ENCODE peak calls at places on chromosomes 11 and 22, in nine cellular contexts. K is left ventricle myocardium inferior; H is right cardiac atrium; V is HepG2; C is kidney; B is pancreas; Y is PC-9; P is CD8-positive, alpha-beta T cell; A is endodermal cell. N is an unnamed sample.

GRCh38 chr11:134822930-134823329 is 410.9 kb upstream of the B3GAT1 start:
- DNase-seq in K (no peak), H (no peak), V (no peak), C (no peak), B (no peak), Y (no peak), P (no peak), A (no peak), N (no peak)

GRCh38 chr22:45336971-45337431 is 27.3 kb downstream of the FAM118A start:
- DNase-seq in K (peak; percentile 84), H (peak; percentile 87), V (no peak), C (no peak), B (peak; percentile 61), Y (no peak), P (peak; percentile 87), A (no peak), N (no peak)

GRCh38 chr11:37557990-37558389 is 960.0 kb upstream of the RAG2 start:
- DNase-seq in K (no peak), H (no peak), V (no peak), C (no peak), B (no peak), Y (no peak), P (no peak), A (no peak), N (no peak)

GRCh38 chr22:42296381-42296853 is 26.0 kb upstream of the TCF20 start:
- DNase-seq in K (peak; percentile 51), H (peak; percentile 34), V (no peak), C (no peak), B (no peak), Y (no peak), P (peak; percentile 45), A (peak; percentile 71), N (no peak)

GRCh38 chr22:24836282-24836681 is 30.3 kb downstream of the SGSM1 start:
- DNase-seq in K (no peak), H (no peak), V (no peak), C (no peak), B (no peak), Y (no peak), P (no peak), A (no peak), N (no peak)

GRCh38 chr22:49015993-49016908 is 811.4 kb downstream of the BRD1 start:
- DNase-seq in K (no peak), H (peak; percentile 65), V (peak; percentile 27), C (peak; percentile 67), B (no peak), Y (no peak), P (no peak), A (peak; percentile 39), N (no peak)

GRCh38 chr22:49866646-49867045 is 13.0 kb downstream of the ZBED4 start:
- DNase-seq in K (no peak), H (no peak), V (no peak), C (no peak), B (no peak), Y (no peak), P (no peak), A (no peak), N (no peak)

GRCh38 chr11:132718711-132719641 is 813.3 kb downstream of the OPCML start:
- DNase-seq in K (no peak), H (no peak), V (no peak), C (no peak), B (no peak), Y (no peak), P (peak; percentile 72), A (peak; percentile 69), N (peak; percentile 63)

GRCh38 chr11:46599340-46600067 is 5.7 kb upstream of the AMBRA1 start:
- DNase-seq in K (no peak), H (no peak), V (no peak), C (no peak), B (no peak), Y (no peak), P (no peak), A (no peak), N (no peak)

GRCh38 chr11:93871521-93871920 is 21.1 kb upstream of the VSTM5 start:
- DNase-seq in K (no peak), H (no peak), V (no peak), C (no peak), B (no peak), Y (no peak), P (no peak), A (no peak), N (peak; percentile 83)

GRCh38 chr22:43867839-43868652 is 5.7 kb upstream of the SULT4A1 start:
- DNase-seq in K (peak; percentile 58), H (peak; percentile 59), V (no peak), C (peak; percentile 83), B (no peak), Y (peak; percentile 56), P (no peak), A (peak; percentile 94), N (peak; percentile 44)

GRCh38 chr11:1843098-1843473 is 4.3 kb downstream of the TNNI2 start:
- DNase-seq in K (no peak), H (peak; percentile 10), V (no peak), C (peak; percentile 60), B (no peak), Y (no peak), P (no peak), A (no peak), N (no peak)

GRCh38 chr22:45304971-45305370 is 4.8 kb upstream of the FAM118A start:
- DNase-seq in K (no peak), H (no peak), V (no peak), C (no peak), B (no peak), Y (peak; percentile 54), P (no peak), A (no peak), N (no peak)

GRCh38 chr11:450809-451451 is 851 bp downstream of the PTDSS2 start:
- DNase-seq in K (peak; percentile 47), H (peak; percentile 54), V (peak; percentile 70), C (peak; percentile 90), B (peak; percentile 80), Y (peak; percentile 45), P (peak; percentile 90), A (peak; percentile 87), N (peak; percentile 80)

GRCh38 chr11:10285148-10285802 is 8.7 kb downstream of the SBF2 start:
- DNase-seq in K (no peak), H (no peak), V (peak; percentile 87), C (no peak), B (no peak), Y (no peak), P (no peak), A (no peak), N (no peak)

GRCh38 chr11:119844808-119845207 is 115.8 kb upstream of the NECTIN1 start:
- DNase-seq in K (peak; percentile 36), H (peak; percentile 30), V (no peak), C (no peak), B (no peak), Y (no peak), P (no peak), A (no peak), N (no peak)

GRCh38 chr11:77126861-77127673 is 979 bp upstream of the MYO7A start:
- DNase-seq in K (peak; percentile 51), H (peak; percentile 59), V (no peak), C (no peak), B (peak; percentile 83), Y (peak; percentile 59), P (peak; percentile 53), A (peak; percentile 88), N (peak; percentile 54)

GRCh38 chr11:122157540-122158173 is 41.6 kb upstream of the BLID start:
- DNase-seq in K (no peak), H (no peak), V (no peak), C (no peak), B (no peak), Y (no peak), P (no peak), A (no peak), N (peak; percentile 7)
- H3K4me1 ChIP-seq in K (no peaks in the 10 kb centered on the region), H (peaks cover 8% of the 10 kb centered on the region), V (no peaks in the 10 kb centered on the region), C (no peaks in the 10 kb centered on the region), B (no peaks in the 10 kb centered on the region), Y (peaks cover 19% of the 10 kb centered on the region), P (peaks cover 4% of the 10 kb centered on the region), A (peaks cover 3% of the 10 kb centered on the region), N (no peaks in the 10 kb centered on the region)

GRCh38 chr11:114181752-114182151 is 114.4 kb upstream of the NNMT start:
- DNase-seq in K (no peak), H (no peak), V (no peak), C (no peak), B (no peak), Y (no peak), P (no peak), A (no peak), N (no peak)
- H3K4me1 ChIP-seq in K (peaks cover 96% of the 10 kb centered on the region), H (peaks cover 68% of the 10 kb centered on the region), V (no peaks in the 10 kb centered on the region), C (peaks cover 43% of the 10 kb centered on the region), B (peaks cover 43% of the 10 kb centered on the region), Y (no peaks in the 10 kb centered on the region), P (peaks cover 64% of the 10 kb centered on the region), A (no peaks in the 10 kb centered on the region), N (peaks cover 16% of the 10 kb centered on the region)

DNA sequence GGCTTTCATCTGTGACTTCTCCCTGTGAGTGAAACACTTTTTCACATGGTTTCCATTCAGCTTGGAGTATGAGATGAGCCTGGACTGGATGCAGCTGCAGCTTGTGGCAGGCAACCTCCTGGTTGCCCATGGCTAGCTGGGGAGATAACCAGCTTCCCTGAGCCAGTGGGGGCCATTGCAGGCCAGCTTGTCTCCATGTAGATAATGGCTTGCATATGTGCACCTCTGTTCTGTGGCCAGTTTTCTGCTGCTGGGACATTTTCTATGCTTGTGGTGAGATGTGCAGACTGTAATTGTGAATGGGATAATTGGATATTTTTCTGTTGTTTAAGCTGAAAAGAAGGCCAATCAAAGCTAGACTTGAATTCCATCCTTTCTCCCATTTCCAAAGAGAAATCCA is 38.5 kb downstream of the INSC start:
- DNase-seq in K (no peak), H (no peak), V (no peak), C (no peak), B (no peak), Y (no peak), P (no peak), A (no peak), N (no peak)
- H3K4me1 ChIP-seq in K (no peaks in the 10 kb centered on the region), H (no peaks in the 10 kb centered on the region), V (no peaks in the 10 kb centered on the region), C (no peaks in the 10 kb centered on the region), B (no peaks in the 10 kb centered on the region), Y (peaks cover 2% of the 10 kb centered on the region), P (peaks cover 12% of the 10 kb centered on the region), A (no peaks in the 10 kb centered on the region), N (no peaks in the 10 kb centered on the region)

GRCh38 chr11:117774553-117774952 is 22.5 kb downstream of the DSCAML1 start:
- DNase-seq in K (no peak), H (no peak), V (no peak), C (no peak), B (no peak), Y (no peak), P (no peak), A (no peak), N (no peak)

GRCh38 chr11:117786099-117786870 is 10.7 kb downstream of the DSCAML1 start:
- DNase-seq in K (no peak), H (no peak), V (no peak), C (no peak), B (no peak), Y (no peak), P (no peak), A (no peak), N (no peak)

GRCh38 chr11:117781650-117782049 is 15.4 kb downstream of the DSCAML1 start:
- DNase-seq in K (no peak), H (no peak), V (no peak), C (no peak), B (no peak), Y (no peak), P (no peak), A (no peak), N (no peak)

DNA sequence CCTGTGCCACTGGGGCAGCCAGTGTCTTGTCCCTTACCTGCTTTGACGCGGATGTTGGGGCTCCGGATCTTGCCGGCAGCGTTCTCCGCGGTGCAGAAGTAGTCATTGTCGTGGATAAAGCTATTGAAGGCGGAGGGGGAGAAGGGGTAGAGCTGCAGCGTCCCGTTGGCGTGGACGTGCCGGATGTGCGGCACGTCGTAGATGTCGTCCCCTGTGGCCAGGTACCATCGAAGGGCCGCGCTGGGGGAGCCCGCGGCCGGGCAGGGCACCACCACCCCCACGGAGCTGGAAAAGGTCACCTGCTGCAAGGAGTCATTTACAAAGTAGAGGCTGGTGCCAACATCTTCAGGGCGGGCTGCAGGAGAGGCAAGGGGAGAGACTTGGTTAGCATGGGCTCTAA is 16.6 kb downstream of the DSCAML1 start:
- DNase-seq in K (no peak), H (no peak), V (no peak), C (no peak), B (no peak), Y (no peak), P (no peak), A (no peak), N (no peak)
- H3K4me1 ChIP-seq in K (no peaks in the 10 kb centered on the region), H (no peaks in the 10 kb centered on the region), V (peaks cover 9% of the 10 kb centered on the region), C (no peaks in the 10 kb centered on the region), B (no peaks in the 10 kb centered on the region), Y (no peaks in the 10 kb centered on the region), P (no peaks in the 10 kb centered on the region), A (no peaks in the 10 kb centered on the region), N (no peaks in the 10 kb centered on the region)

N was measured in small intestine.